ENCODE peak calls at places on chromosomes 13 and 19, in five cellular contexts. One of them, this sample, is unnamed.

GRCh38 chr19:5111051-5111450 is 142.1 kb downstream of the KDM4B start:
- DNase-seq in IMR-90: no peak
- DNase-seq in GM12878: no peak
- DNase-seq in A549: no peak
- DNase-seq in tibial nerve: no peak
- DNase-seq in this sample: no peak

GRCh38 chr19:44820648-44821609 is 12.0 kb downstream of the BCAM start:
- DNase-seq in tibial nerve: peak; percentile 24
- DNase-seq in A549: no peak
- DNase-seq in GM12878: no peak
- DNase-seq in IMR-90: no peak
- DNase-seq in this sample: no peak

GRCh38 chr13:97212540-97213146 is 9.5 kb upstream of the MBNL2 start:
- DNase-seq in A549: peak; percentile 48
- DNase-seq in tibial nerve: no peak
- DNase-seq in GM12878: no peak
- DNase-seq in IMR-90: peak; percentile 49
- DNase-seq in this sample: no peak

GRCh38 chr19:7871280-7871529 is 3.0 kb downstream of the PRR36 start:
- DNase-seq in tibial nerve: no peak
- DNase-seq in GM12878: no peak
- DNase-seq in IMR-90: no peak
- DNase-seq in A549: no peak
- DNase-seq in this sample: no peak

GRCh38 chr13:50916701-50917184 is 7.2 kb downstream of the RNASEH2B start:
- DNase-seq in IMR-90: no peak
- DNase-seq in A549: no peak
- DNase-seq in GM12878: no peak
- DNase-seq in tibial nerve: no peak
- DNase-seq in this sample: peak; percentile 53

GRCh38 chr19:33443638-33444195 is 70.2 kb downstream of the CEBPG start:
- DNase-seq in IMR-90: no peak
- DNase-seq in GM12878: no peak
- DNase-seq in tibial nerve: no peak
- DNase-seq in A549: no peak
- DNase-seq in this sample: peak; percentile 21

GRCh38 chr19:27881213-27881612 is 1331.7 kb downstream of the UQCRFS1 start:
- DNase-seq in IMR-90: no peak
- DNase-seq in tibial nerve: no peak
- DNase-seq in A549: no peak
- DNase-seq in GM12878: no peak
- DNase-seq in this sample: no peak

GRCh38 chr19:42281175-42282035 is 12.4 kb downstream of the CIC start:
- DNase-seq in tibial nerve: no peak
- DNase-seq in IMR-90: peak; percentile 41
- DNase-seq in GM12878: no peak
- DNase-seq in A549: no peak
- DNase-seq in this sample: no peak

GRCh38 chr19:2294377-2295335 is 12.7 kb upstream of the PEAK3 start:
- DNase-seq in GM12878: no peak
- DNase-seq in IMR-90: peak; percentile 54
- DNase-seq in A549: no peak
- DNase-seq in tibial nerve: no peak
- DNase-seq in this sample: no peak

GRCh38 chr19:47229674-47230121 is 1.3 kb downstream of the BBC3 start:
- DNase-seq in tibial nerve: peak; percentile 34
- DNase-seq in A549: peak; percentile 53
- DNase-seq in GM12878: no peak
- DNase-seq in IMR-90: peak; percentile 37
- DNase-seq in this sample: no peak

GRCh38 chr19:47230122-47230920 is 678 bp downstream of the BBC3 start:
- DNase-seq in tibial nerve: peak; percentile 61
- DNase-seq in A549: peak; percentile 59
- DNase-seq in GM12878: no peak
- DNase-seq in IMR-90: peak; percentile 18
- DNase-seq in this sample: peak; percentile 84

GRCh38 chr19:47230921-47231214 is at the start of gene BBC3:
- DNase-seq in GM12878: no peak
- DNase-seq in A549: no peak
- DNase-seq in tibial nerve: no peak
- DNase-seq in IMR-90: no peak
- DNase-seq in this sample: no peak

GRCh38 chr19:47232422-47233211 is 1.6 kb upstream of the BBC3 start:
- DNase-seq in GM12878: no peak
- DNase-seq in tibial nerve: no peak
- DNase-seq in A549: peak; percentile 78
- DNase-seq in IMR-90: peak; percentile 82
- DNase-seq in this sample: peak; percentile 63

GRCh38 chr19:47231215-47232054 is 436 bp upstream of the BBC3 start:
- DNase-seq in IMR-90: peak; percentile 90
- DNase-seq in GM12878: peak; percentile 54
- DNase-seq in tibial nerve: peak; percentile 76
- DNase-seq in A549: peak; percentile 90
- DNase-seq in this sample: peak; percentile 93
- TF ChIP-seq CTCF in IMR-90: no peak
- TF ChIP-seq CTCF in GM12878: no peak
- TF ChIP-seq CTCF in tibial nerve: no peak
- TF ChIP-seq CTCF in A549: no peak
- TF ChIP-seq CTCF in this sample: no peak

GRCh38 chr13:41004875-41005693 is 14.0 kb downstream of the ELF1 start:
- DNase-seq in tibial nerve: no peak
- DNase-seq in GM12878: peak; percentile 79
- DNase-seq in IMR-90: no peak
- DNase-seq in A549: no peak
- DNase-seq in this sample: no peak
- TF ChIP-seq POLR2A in tibial nerve: no peak
- TF ChIP-seq POLR2A in GM12878: no peak
- TF ChIP-seq POLR2A in IMR-90: no peak
- TF ChIP-seq POLR2A in A549: no peak
- TF ChIP-seq POLR2A in this sample: no peak

DNA sequence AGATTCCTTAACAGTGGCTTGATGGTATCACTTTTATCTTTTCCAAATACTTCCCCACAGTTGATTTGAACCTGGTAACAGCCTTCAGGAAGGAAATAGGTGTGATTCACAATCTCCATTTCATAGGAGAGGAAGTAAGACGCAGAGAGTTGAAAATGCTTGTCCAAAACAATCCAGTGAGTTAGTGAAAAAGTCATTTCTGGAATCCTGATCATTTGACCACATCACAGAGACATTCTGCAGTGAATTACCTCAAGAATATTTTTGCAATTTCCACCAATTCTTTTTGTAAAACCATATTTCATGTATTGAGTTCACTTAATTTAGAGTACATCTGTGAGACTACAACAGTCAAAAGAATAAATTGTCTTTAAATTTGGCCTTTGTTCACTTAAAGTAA is 292.8 kb downstream of the DCLK1 start:
- DNase-seq in tibial nerve: no peak
- DNase-seq in IMR-90: peak; percentile 85
- DNase-seq in A549: no peak
- DNase-seq in GM12878: no peak
- DNase-seq in this sample: no peak
- H3K27ac ChIP-seq in tibial nerve: peak overlapping the region; percentile 75
- H3K27ac ChIP-seq in IMR-90: no peak overlapping the region
- H3K27ac ChIP-seq in A549: no peak overlapping the region
- H3K27ac ChIP-seq in GM12878: no peak overlapping the region
- H3K27ac ChIP-seq in this sample: no peak overlapping the region

GRCh38 chr19:40716655-40717324 is at the start of the genes COQ8B and ITPKC:
- DNase-seq in IMR-90: peak; percentile 96
- DNase-seq in A549: peak; percentile 99
- DNase-seq in GM12878: peak; percentile 88
- DNase-seq in tibial nerve: peak; percentile 100
- DNase-seq in this sample: peak; percentile 100
- TF ChIP-seq CTCF in IMR-90: peak; percentile 8
- TF ChIP-seq CTCF in A549: no peak
- TF ChIP-seq CTCF in GM12878: no peak
- TF ChIP-seq CTCF in tibial nerve: no peak
- TF ChIP-seq CTCF in this sample: no peak